ENCODE peak calls at places on chromosomes 4 and X, in nine cellular contexts. J is heart right ventricle, E is brain microvascular endothelial cell, V is fibroblast of lung, B is H9, D is ascending aorta, W is mammary epithelial cell, G is HCT116, Y is dorsolateral prefrontal cortex. R is an unnamed sample.

GRCh38 chrX:41300758-41301437 is 33.1 kb upstream of the DDX3X start:
- DNase-seq in B (no peak), J (no peak), Y (no peak), W (no peak), G (no peak), E (peak; percentile 49), V (peak; percentile 56), D (no peak), R (no peak)

GRCh38 chrX:129750971-129751370 is 12.2 kb downstream of the XPNPEP2 start:
- DNase-seq in D (no peak), B (no peak), W (no peak), Y (no peak), E (no peak), J (no peak), G (no peak), V (peak; percentile 34), R (no peak)

GRCh38 chr4:121034010-121034409 is 38.3 kb downstream of the NDNF start:
- DNase-seq in G (no peak), D (no peak), E (peak; percentile 9), Y (no peak), B (no peak), V (peak; percentile 82), J (no peak), W (peak; percentile 8), R (no peak)

GRCh38 chr4:2789801-2790582 is 2.9 kb upstream of the SH3BP2 start:
- DNase-seq in J (peak; percentile 9), V (no peak), D (no peak), G (no peak), Y (no peak), W (no peak), B (no peak), E (no peak), R (no peak)

GRCh38 chrX:143854006-143854405 is 29.9 kb upstream of the UBE2NL start:
- DNase-seq in W (peak; percentile 45), E (peak; percentile 3), B (no peak), Y (no peak), G (no peak), D (no peak), J (no peak), V (peak; percentile 47), R (peak; percentile 41)

GRCh38 chr4:109497511-109497910 is 62.5 kb upstream of the MCUB start:
- DNase-seq in G (no peak), V (no peak), Y (no peak), E (no peak), W (no peak), D (no peak), J (no peak), B (no peak), R (no peak)

GRCh38 chr4:2245787-2246275 is 3.9 kb upstream of the HAUS3 start:
- DNase-seq in W (no peak), B (no peak), J (no peak), E (no peak), G (no peak), V (no peak), D (no peak), Y (peak; percentile 7), R (no peak)

GRCh38 chrX:150587585-150588503 is 19.4 kb downstream of the MTM1 start:
- DNase-seq in J (no peak), E (peak; percentile 4), D (no peak), V (peak; percentile 41), B (no peak), Y (peak; percentile 16), W (no peak), G (no peak), R (no peak)

GRCh38 chr4:78707793-78708192 is 68.4 kb upstream of the BMP2K start:
- DNase-seq in B (no peak), D (no peak), G (no peak), V (no peak), W (no peak), J (no peak), E (no peak), Y (no peak), R (no peak)

GRCh38 chrX:50157545-50158125 is 43.2 kb downstream of the AKAP4 start:
- DNase-seq in W (no peak), G (no peak), J (no peak), B (no peak), E (peak; percentile 9), Y (no peak), V (peak; percentile 20), D (no peak), R (no peak)

GRCh38 chr4:123783936-123784335 is 387.3 kb downstream of the SPRY1 start:
- DNase-seq in E (no peak), B (no peak), V (peak; percentile 43), J (no peak), W (no peak), D (no peak), G (no peak), Y (no peak), R (no peak)

GRCh38 chr4:67717586-67717985 is 16.6 kb upstream of the UBA6 start:
- DNase-seq in Y (no peak), E (no peak), D (no peak), J (no peak), G (no peak), B (no peak), W (no peak), V (no peak), R (no peak)

GRCh38 chr4:67721770-67722597 is 21.0 kb upstream of the UBA6 start:
- DNase-seq in Y (no peak), G (peak; percentile 68), E (peak; percentile 53), D (no peak), V (peak; percentile 26), J (no peak), W (peak; percentile 95), B (peak; percentile 38), R (peak; percentile 44)

GRCh38 chr4:67723949-67724348 is 23.0 kb upstream of the UBA6 start:
- DNase-seq in B (peak; percentile 82), V (no peak), W (no peak), J (no peak), D (no peak), G (no peak), E (no peak), Y (no peak), R (no peak)

GRCh38 chr4:67721317-67721769 is 20.4 kb upstream of the UBA6 start:
- DNase-seq in G (no peak), W (no peak), B (no peak), J (no peak), E (no peak), D (no peak), Y (no peak), V (no peak), R (no peak)

DNA sequence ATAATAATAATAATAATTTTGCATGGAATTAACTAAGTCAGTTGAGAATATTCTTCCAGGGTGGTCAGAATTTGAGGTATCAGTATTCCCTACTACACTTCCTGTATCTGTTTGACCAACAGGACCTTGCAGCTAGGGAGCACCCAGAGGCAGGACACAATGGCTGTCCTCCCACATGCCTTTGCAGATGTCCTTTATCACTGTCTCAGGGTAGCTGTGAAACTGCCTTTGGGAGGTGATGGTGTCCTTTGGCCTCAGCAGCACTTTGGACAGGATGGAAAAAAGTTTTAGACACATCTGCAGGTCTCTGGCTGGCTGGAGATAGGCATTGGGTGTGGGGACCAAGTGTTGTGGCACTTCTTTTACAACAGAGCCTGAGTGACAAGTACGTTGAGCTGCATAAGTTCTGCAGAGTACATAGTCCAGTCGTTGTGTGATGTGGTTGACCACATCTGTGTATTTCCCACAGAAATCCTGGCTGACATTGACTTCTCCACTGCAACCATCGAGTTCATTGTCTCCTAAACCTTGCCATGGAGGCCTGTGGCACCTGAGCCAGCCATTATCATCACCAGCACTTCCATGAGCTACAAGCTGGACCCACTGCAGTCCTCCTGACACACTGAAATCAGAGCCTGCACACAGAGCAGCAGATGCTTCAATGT is 19.1 kb upstream of the UBA6 start:
- DNase-seq in E (no peak), B (no peak), G (no peak), Y (no peak), J (no peak), W (no peak), D (no peak), V (no peak), R (no peak)
- TF ChIP-seq CTCF in E (no peak), B (no peak), G (no peak), Y (no peak), J (no peak), W (no peak), D (no peak), V (no peak), R (no peak)

GRCh38 chr4:155659168-155659567 is 7.5 kb upstream of the GUCY1A1 start:
- DNase-seq in V (no peak), B (no peak), G (no peak), W (no peak), J (no peak), D (no peak), E (no peak), Y (no peak), R (no peak)
- H3K27ac ChIP-seq in V (no peak overlapping the region), B (no peak overlapping the region), G (no peak overlapping the region), W (no peak overlapping the region), J (no peak overlapping the region), D (peak overlapping the region; percentile 13), E (no peak overlapping the region), Y (no peak overlapping the region), R (no peak overlapping the region)

DNA sequence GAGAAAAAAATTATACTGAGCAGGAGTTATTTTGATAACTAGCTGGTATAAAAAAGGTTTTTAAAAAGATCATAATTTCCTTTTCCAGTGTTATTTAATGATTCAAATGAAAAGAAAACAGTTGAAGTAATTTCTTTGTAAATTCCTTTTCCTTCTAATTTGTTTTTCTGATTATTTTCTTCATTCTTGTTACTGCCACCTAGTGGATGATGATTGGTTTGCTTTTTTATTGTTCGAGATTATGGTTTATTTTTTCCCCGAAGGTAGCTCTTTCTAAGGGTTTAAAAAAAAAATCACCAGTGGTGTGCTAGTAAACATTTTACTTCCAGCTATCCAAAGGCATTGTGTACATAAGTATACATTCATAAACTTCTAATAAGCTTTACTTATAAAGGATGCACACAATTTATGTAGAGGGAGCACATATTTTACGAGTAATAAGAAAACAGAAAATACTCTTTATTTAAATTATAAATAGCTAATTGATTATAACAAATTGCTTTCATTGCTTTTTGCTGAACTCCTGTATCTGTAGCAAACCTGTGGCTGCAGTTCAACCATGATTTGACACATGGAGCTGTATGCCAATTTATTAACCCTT is 98.0 kb upstream of the ANK2 start:
- DNase-seq in B (no peak), G (no peak), Y (no peak), W (no peak), V (peak; percentile 19), E (no peak), J (no peak), D (no peak), R (no peak)
- TF ChIP-seq CTCF in B (peak; percentile 74), G (peak; percentile 66), Y (peak; percentile 75), W (peak; percentile 42), V (peak; percentile 54), E (peak; percentile 27), J (peak; percentile 62), D (no peak), R (peak; percentile 76)

DNA sequence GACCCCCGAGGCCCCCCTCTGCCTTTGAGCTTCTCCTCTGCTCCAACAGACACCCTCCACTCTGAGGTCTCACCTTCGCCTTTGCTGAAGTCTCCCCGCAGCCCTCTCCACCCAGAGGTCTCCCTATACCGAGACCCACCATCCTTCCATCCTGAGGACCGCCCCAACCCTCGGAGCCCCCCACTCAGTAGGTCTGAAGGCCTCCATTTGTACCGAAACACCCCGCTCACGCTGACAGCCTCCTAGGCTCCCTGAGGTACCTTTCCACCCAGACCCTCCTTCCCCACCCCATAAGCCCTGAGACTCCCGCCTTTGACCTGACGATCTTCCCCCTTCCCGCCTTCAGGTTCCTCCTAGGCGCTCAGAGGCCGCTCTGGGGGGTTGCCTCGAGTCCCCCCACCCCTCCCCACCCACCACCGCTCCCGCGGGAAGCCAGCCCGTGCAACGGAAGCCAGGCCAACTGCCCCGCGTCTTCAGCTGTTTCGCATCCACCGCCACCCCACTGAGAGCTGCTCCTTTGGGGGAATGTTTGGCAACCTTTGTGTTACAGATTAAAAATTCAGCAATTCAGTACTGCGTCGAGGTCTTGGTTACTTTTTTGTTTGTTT is 5.0 kb downstream of the SOD3 start:
- DNase-seq in B (no peak), J (peak; percentile 35), V (peak; percentile 53), Y (no peak), D (no peak), E (no peak), G (no peak), W (no peak), R (no peak)
- H3K27ac ChIP-seq in B (no peak overlapping the region), J (peak overlapping the region; percentile 52), V (no peak overlapping the region), Y (no peak overlapping the region), D (peak overlapping the region; percentile 64), E (no peak overlapping the region), G (no peak overlapping the region), W (no peak overlapping the region), R (no peak overlapping the region)

R was measured in RWPE1.